ENCODE peak calls at places on chromosomes 16 and 17, in ten cellular contexts. Z is NCI-H1105 treated with DMSO at 0.1 percent for 48 hours; I is activated naive CD4-positive, alpha-beta T cell; J is aorta; U is lung microvascular endothelial cell; L is NCI-H460; T is activated CD4-positive, alpha-beta T cell treated with anti-CD3 and anti-CD28 coated beads, Interleukin-2, amount 10 ng/mL, durations not matched to agents 7 days and 5 days; M is A172; F is activated CD4-positive, CD25-positive, alpha-beta regulatory T cell treated with anti-CD3 and anti-CD28 coated beads, Interleukin-2, amount 50 U/mL, for 16 hours; E is transverse colon. G is an unnamed sample.

GRCh38 chr16:67547423-67548264 is 14.7 kb upstream of the CTCF start:
- DNase-seq in E (peak; percentile 60), L (no peak), Z (no peak), U (peak; percentile 88), I (no peak), J (no peak), F (no peak), T (peak; percentile 65), M (no peak), G (peak; percentile 70)

GRCh38 chr16:12262454-12263180 is 286.1 kb downstream of the SNX29 start:
- DNase-seq in L (no peak), J (no peak), F (no peak), M (no peak), E (peak; percentile 61), I (no peak), Z (peak; percentile 83), U (peak; percentile 59), T (no peak), G (no peak)

GRCh38 chr17:35728551-35728950 is 2.9 kb upstream of the RASL10B start:
- DNase-seq in L (no peak), F (no peak), E (no peak), T (no peak), Z (no peak), M (no peak), J (no peak), U (no peak), I (no peak), G (no peak)

GRCh38 chr16:54193656-54194007 is 93.0 kb downstream of the IRX3 start:
- DNase-seq in Z (peak; percentile 75), M (peak; percentile 65), F (no peak), J (peak; percentile 79), T (peak; percentile 36), E (peak; percentile 54), U (peak; percentile 57), L (peak; percentile 58), I (no peak), G (peak; percentile 82)

GRCh38 chr17:45319239-45319703 is 2.5 kb upstream of the MAP3K14 start:
- DNase-seq in L (peak; percentile 48), M (peak; percentile 97), Z (no peak), I (no peak), J (no peak), F (no peak), U (no peak), E (no peak), T (no peak), G (no peak)

GRCh38 chr17:81329927-81330883 is 35.1 kb upstream of the SLC38A10 start:
- DNase-seq in J (no peak), I (no peak), F (no peak), L (no peak), M (no peak), T (no peak), Z (no peak), E (peak; percentile 61), U (peak; percentile 16), G (peak; percentile 15)

GRCh38 chr17:19265755-19266154 is 28.6 kb downstream of the EPN2 start:
- DNase-seq in J (no peak), I (no peak), T (no peak), E (no peak), U (no peak), L (no peak), Z (no peak), M (no peak), F (no peak), G (no peak)

GRCh38 chr16:23482778-23483177 is 27.5 kb downstream of the GGA2 start:
- DNase-seq in U (no peak), T (no peak), Z (no peak), F (no peak), M (no peak), E (no peak), J (no peak), L (no peak), I (no peak), G (no peak)

GRCh38 chr16:19014456-19014855 is 30.7 kb downstream of the TMC7 start:
- DNase-seq in J (peak; percentile 52), E (peak; percentile 33), Z (no peak), T (no peak), L (peak; percentile 20), M (no peak), U (no peak), F (no peak), I (no peak), G (no peak)

GRCh38 chr17:29358421-29358820 is 31.7 kb upstream of the TAOK1 start:
- DNase-seq in E (no peak), I (no peak), U (no peak), J (no peak), M (peak; percentile 94), F (no peak), L (no peak), Z (no peak), T (no peak), G (no peak)

G was measured in right cardiac atrium.